ENCODE peak calls at places on chromosomes 16 and 17, in ten cellular contexts. S, R, N, Y, P, F, L, Z, M and B are unnamed samples.
A peak's percentile ranks its signal among the peaks of the same experiment; 100 is the strongest.

GRCh38 chr17:1643999-1644492 is 1.5 kb downstream of the SCARF1 start:
- DNase-seq in S (no peak), R (no peak), N (no peak), Y (no peak), P (no peak), F (no peak), L (no peak), Z (no peak), M (no peak), B (no peak)

GRCh38 chr16:75497558-75497957 is 2.3 kb upstream of the CHST6 start:
- DNase-seq in S (no peak), R (no peak), N (no peak), Y (no peak), P (no peak), F (no peak), L (no peak), Z (no peak), M (no peak), B (no peak)

GRCh38 chr16:31869511-31870201 is 4.0 kb upstream of the ZNF267 start:
- DNase-seq in S (peak; percentile 51), R (no peak), N (peak; percentile 32), Y (no peak), P (peak; percentile 43), F (no peak), L (peak; percentile 49), Z (peak; percentile 53), M (no peak), B (no peak)

GRCh38 chr17:45316271-45317112 is at the start of gene MAP3K14:
- DNase-seq in S (peak; percentile 48), R (no peak), N (peak; percentile 77), Y (no peak), P (peak; percentile 94), F (peak; percentile 89), L (no peak), Z (peak; percentile 60), M (peak; percentile 92), B (peak; percentile 77)

GRCh38 chr16:72927199-72928088 is 120.5 kb downstream of the ZFHX3 start:
- DNase-seq in S (peak; percentile 93), R (no peak), N (peak; percentile 20), Y (no peak), P (peak; percentile 68), F (no peak), L (peak; percentile 97), Z (no peak), M (no peak), B (peak; percentile 60)

GRCh38 chr16:76946879-76947278 is 244.1 kb upstream of the MON1B start:
- DNase-seq in S (peak; percentile 30), R (no peak), N (no peak), Y (no peak), P (no peak), F (no peak), L (no peak), Z (no peak), M (peak; percentile 61), B (no peak)

GRCh38 chr17:42554250-42555121 is 1.8 kb downstream of the HSD17B1 start:
- DNase-seq in S (peak; percentile 71), R (peak; percentile 86), N (peak; percentile 92), Y (no peak), P (peak; percentile 96), F (peak; percentile 95), L (peak; percentile 59), Z (peak; percentile 92), M (peak; percentile 92), B (peak; percentile 90)

GRCh38 chr17:69326302-69327059 is 452 bp downstream of the ABCA5 start:
- DNase-seq in S (peak; percentile 15), R (peak; percentile 5), N (no peak), Y (no peak), P (no peak), F (no peak), L (no peak), Z (no peak), M (peak; percentile 42), B (no peak)

GRCh38 chr16:69089091-69089912 is 16.2 kb upstream of the HAS3 start:
- DNase-seq in S (no peak), R (no peak), N (no peak), Y (no peak), P (no peak), F (peak; percentile 59), L (peak; percentile 62), Z (no peak), M (peak; percentile 62), B (peak; percentile 43)

GRCh38 chr17:78986048-78986648 is 6.4 kb upstream of the LGALS3BP start:
- DNase-seq in S (peak; percentile 33), R (no peak), N (peak; percentile 53), Y (no peak), P (peak; percentile 68), F (no peak), L (no peak), Z (peak; percentile 53), M (peak; percentile 69), B (peak; percentile 79)

GRCh38 chr16:78962457-78962929 is 638.0 kb downstream of the MAF start:
- DNase-seq in S (no peak), R (no peak), N (no peak), Y (no peak), P (no peak), F (no peak), L (peak; percentile 37), Z (no peak), M (no peak), B (no peak)

GRCh38 chr17:1834378-1835149 is 4.8 kb downstream of the RPA1 start:
- DNase-seq in S (no peak), R (no peak), N (no peak), Y (no peak), P (no peak), F (no peak), L (no peak), Z (no peak), M (no peak), B (no peak)

GRCh38 chr17:43515641-43516040 is 30.5 kb downstream of the ETV4 start:
- DNase-seq in S (no peak), R (no peak), N (no peak), Y (no peak), P (no peak), F (no peak), L (no peak), Z (no peak), M (no peak), B (peak; percentile 29)

GRCh38 chr17:53823341-53824050 is 769 bp downstream of the KIF2B start:
- DNase-seq in S (no peak), R (no peak), N (no peak), Y (no peak), P (no peak), F (no peak), L (no peak), Z (no peak), M (no peak), B (no peak)

GRCh38 chr16:2078096-2078495 is 30.3 kb downstream of the TSC2 start:
- DNase-seq in S (no peak), R (no peak), N (no peak), Y (no peak), P (no peak), F (no peak), L (no peak), Z (no peak), M (no peak), B (no peak)

GRCh38 chr17:31527606-31528005 is 136.1 kb downstream of the RAB11FIP4 start:
- DNase-seq in S (no peak), R (no peak), N (no peak), Y (no peak), P (no peak), F (no peak), L (no peak), Z (no peak), M (no peak), B (no peak)

GRCh38 chr17:67602974-67603373 is 114.8 kb upstream of the NOL11 start:
- DNase-seq in S (peak; percentile 67), R (peak; percentile 27), N (peak; percentile 22), Y (no peak), P (no peak), F (peak; percentile 69), L (no peak), Z (no peak), M (peak; percentile 56), B (peak; percentile 61)

GRCh38 chr16:79261461-79261860 is 339.1 kb downstream of the MAF start:
- DNase-seq in S (peak; percentile 21), R (peak; percentile 29), N (peak; percentile 52), Y (peak; percentile 39), P (no peak), F (peak; percentile 79), L (no peak), Z (peak; percentile 23), M (peak; percentile 45), B (peak; percentile 54)

GRCh38 chr16:9932919-9933653 is 249.1 kb downstream of the GRIN2A start:
- DNase-seq in S (no peak), R (no peak), N (no peak), Y (no peak), P (no peak), F (no peak), L (no peak), Z (no peak), M (no peak), B (no peak)
- H3K27ac ChIP-seq in S (no peak overlapping the region), R (no peak overlapping the region), N (no peak overlapping the region), Y (no peak overlapping the region), P (no peak overlapping the region), F (no peak overlapping the region), L (no peak overlapping the region), Z (no peak overlapping the region), M (no peak overlapping the region), B (no peak overlapping the region)

GRCh38 chr17:57536789-57537523 is 208.1 kb downstream of the CCDC182 start:
- DNase-seq in S (no peak), R (no peak), N (no peak), Y (no peak), P (no peak), F (no peak), L (no peak), Z (no peak), M (no peak), B (no peak)
- H3K4me1 ChIP-seq in S (peaks cover 55% of the 10 kb centered on the region), R (peaks cover 44% of the 10 kb centered on the region), N (no peaks in the 10 kb centered on the region), Y (peaks cover 3% of the 10 kb centered on the region), P (peaks cover 22% of the 10 kb centered on the region), F (peaks cover 54% of the 10 kb centered on the region), L (no peaks in the 10 kb centered on the region), Z (peaks cover 32% of the 10 kb centered on the region), M (peaks cover 53% of the 10 kb centered on the region), B (peaks cover 28% of the 10 kb centered on the region)

GRCh38 chr16:58563235-58563634 is 47.9 kb downstream of the SETD6 start:
- DNase-seq in S (peak; percentile 16), R (no peak), N (no peak), Y (no peak), P (no peak), F (no peak), L (peak; percentile 76), Z (no peak), M (no peak), B (no peak)

DNA sequence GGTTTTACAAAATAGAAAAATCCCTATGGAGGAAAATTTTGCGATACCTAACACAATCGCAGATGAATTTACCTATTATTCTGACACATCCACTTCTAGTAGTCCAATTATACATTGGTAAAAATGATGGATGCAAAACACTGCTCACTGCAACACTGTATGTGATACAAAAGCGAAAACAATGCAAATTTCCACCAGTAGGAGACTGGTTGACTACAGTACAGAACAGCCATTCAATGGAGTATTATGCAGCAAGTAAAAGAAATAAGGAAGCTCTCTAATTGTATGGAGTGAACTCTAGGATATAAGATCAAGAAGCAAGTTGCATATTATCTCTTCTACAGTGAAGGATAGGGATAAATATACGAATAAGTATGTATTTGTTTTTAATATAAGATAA is 48.5 kb downstream of the SETD6 start:
- DNase-seq in S (no peak), R (no peak), N (no peak), Y (no peak), P (no peak), F (no peak), L (no peak), Z (no peak), M (no peak), B (no peak)
- H3K36me3 ChIP-seq in S (peaks cover 69% of the 10 kb centered on the region), R (peaks cover 24% of the 10 kb centered on the region), N (no peaks in the 10 kb centered on the region), Y (peaks cover 11% of the 10 kb centered on the region), P (peaks cover 41% of the 10 kb centered on the region), F (peaks cover 23% of the 10 kb centered on the region), L (peaks cover 29% of the 10 kb centered on the region), Z (peaks cover 92% of the 10 kb centered on the region), M (no peaks in the 10 kb centered on the region), B (peaks cover 83% of the 10 kb centered on the region)

GRCh38 chr16:50627419-50627818 is 53.7 kb downstream of the SNX20 start:
- DNase-seq in S (peak; percentile 7), R (no peak), N (peak; percentile 48), Y (no peak), P (peak; percentile 39), F (peak; percentile 58), L (no peak), Z (peak; percentile 59), M (peak; percentile 56), B (no peak)
- H3K27ac ChIP-seq in S (no peak overlapping the region), R (no peak overlapping the region), N (no peak overlapping the region), Y (no peak overlapping the region), P (no peak overlapping the region), F (no peak overlapping the region), L (no peak overlapping the region), Z (no peak overlapping the region), M (no peak overlapping the region), B (no peak overlapping the region)